ENCODE peak calls at places on chromosomes 13 and 19, in seven cellular contexts. M is HepG2; O is H54; D is substantia nigra; H is effector memory CD8-positive, alpha-beta T cell; E is osteoblast; J is D341Med. I is an unnamed sample.

GRCh38 chr13:42740753-42741152 is 40.6 kb upstream of the FAM216B start:
- DNase-seq in M (no peak), O (no peak), D (peak), H (no peak), E (peak), J (no peak), I (no peak)

GRCh38 chr19:38869160-38869835 is 8.8 kb downstream of the RINL start:
- DNase-seq in M (no peak), O (no peak), D (no peak), H (no peak), E (peak), J (peak), I (no peak)

GRCh38 chr13:113802090-113802531 is 43.1 kb downstream of the TMEM255B start:
- DNase-seq in M (peak), O (peak), D (no peak), H (no peak), E (peak), J (no peak), I (no peak)

GRCh38 chr19:54147676-54148075 is 10.1 kb downstream of the CNOT3 start:
- DNase-seq in M (no peak), O (no peak), D (no peak), H (no peak), E (no peak), J (no peak), I (no peak)

GRCh38 chr19:1590641-1591397 is 1.8 kb downstream of the MBD3 start:
- DNase-seq in M (peak), O (no peak), D (no peak), H (no peak), E (peak), J (peak), I (no peak)

GRCh38 chr13:30453727-30454126 is 12.0 kb downstream of the HMGB1 start:
- DNase-seq in M (no peak), O (no peak), D (no peak), H (no peak), E (no peak), J (no peak), I (no peak)

GRCh38 chr13:42405665-42406390 is 133.9 kb downstream of the AKAP11 start:
- DNase-seq in M (no peak), O (no peak), D (no peak), H (no peak), E (no peak), J (no peak), I (peak)

GRCh38 chr19:15015946-15016542 is 33.2 kb upstream of the CASP14 start:
- DNase-seq in M (peak), O (peak), D (no peak), H (no peak), E (peak), J (no peak), I (no peak)

GRCh38 chr13:76053181-76053580 is 417.1 kb downstream of the LMO7 start:
- DNase-seq in M (no peak), O (no peak), D (no peak), H (no peak), E (no peak), J (no peak), I (no peak)

GRCh38 chr19:33430674-33431277 is 57.3 kb downstream of the CEBPG start:
- DNase-seq in M (peak), O (peak), D (peak), H (peak), E (peak), J (peak), I (no peak)

GRCh38 chr13:110499621-110500281 is 61.8 kb downstream of the RAB20 start:
- DNase-seq in M (no peak), O (no peak), D (no peak), H (no peak), E (peak), J (peak), I (no peak)

GRCh38 chr19:8096071-8096470 is 43.5 kb downstream of the CCL25 start:
- DNase-seq in M (no peak), O (no peak), D (no peak), H (no peak), E (no peak), J (peak), I (no peak)

GRCh38 chr19:5085566-5085965 is 116.7 kb downstream of the KDM4B start:
- DNase-seq in M (no peak), O (no peak), D (no peak), H (no peak), E (no peak), J (no peak), I (no peak)

GRCh38 chr19:19214892-19215291 is 3.1 kb downstream of the NCAN start:
- DNase-seq in M (peak), O (no peak), D (no peak), H (no peak), E (peak), J (no peak), I (no peak)

GRCh38 chr19:29878973-29879654 is 62.9 kb upstream of the URI1 start:
- DNase-seq in M (peak), O (peak), D (peak), H (no peak), E (peak), J (peak), I (peak)

GRCh38 chr19:45376045-45376724 is 5.8 kb upstream of the ERCC2 start:
- DNase-seq in M (peak), O (peak), D (no peak), H (no peak), E (peak), J (no peak), I (peak)

GRCh38 chr13:98875146-98875729 is 102.6 kb downstream of the DOCK9 start:
- DNase-seq in M (no peak), O (no peak), D (no peak), H (no peak), E (no peak), J (no peak), I (no peak)

GRCh38 chr19:4713384-4713951 is 10.2 kb downstream of the DPP9 start:
- DNase-seq in M (no peak), O (peak), D (no peak), H (no peak), E (peak), J (no peak), I (peak)

GRCh38 chr19:28878862-28879566 is 333.9 kb downstream of the UQCRFS1 start:
- DNase-seq in M (peak), O (peak), D (peak), H (peak), E (peak), J (peak), I (no peak)

GRCh38 chr19:44643605-44644390 is at the start of gene PVR:
- DNase-seq in M (peak), O (peak), D (peak), H (no peak), E (peak), J (peak), I (peak)

GRCh38 chr13:26629260-26629659 is 71.8 kb downstream of the WASF3 start:
- DNase-seq in M (peak), O (no peak), D (no peak), H (no peak), E (no peak), J (peak), I (no peak)

GRCh38 chr19:566403-566802 is 6.0 kb upstream of the BSG start:
- DNase-seq in M (peak), O (no peak), D (no peak), H (no peak), E (no peak), J (no peak), I (no peak)

GRCh38 chr13:49561064-49561410 is 24.3 kb downstream of the RCBTB1 start:
- DNase-seq in M (peak), O (no peak), D (no peak), H (no peak), E (no peak), J (no peak), I (no peak)

GRCh38 chr13:111153977-111154332 is 38.8 kb downstream of the ARHGEF7 start:
- DNase-seq in M (peak), O (no peak), D (peak), H (no peak), E (peak), J (no peak), I (no peak)

GRCh38 chr13:37194428-37194861 is 89.0 kb upstream of the CSNK1A1L start:
- DNase-seq in M (no peak), O (no peak), D (no peak), H (no peak), E (peak), J (no peak), I (no peak)

I was measured in GOT3.